ENCODE peak calls at places on chromosomes 11 and 22, in six cellular contexts. P is sigmoid colon, R is esophagus muscularis mucosa, O is GM12878, X is suprapubic skin, Q is transverse colon. L is an unnamed sample.

GRCh38 chr22:29951675-29952413 is 68.9 kb downstream of the MTMR3 start:
- DNase-seq in P (no peak), R (no peak), O (no peak), X (no peak), Q (no peak), L (no peak)

GRCh38 chr11:80432051-80432450 is 991.2 kb upstream of the TENM4 start:
- DNase-seq in P (no peak), R (no peak), O (no peak), X (no peak), Q (no peak), L (no peak)

GRCh38 chr22:36811094-36811797 is 5.6 kb downstream of the PVALB start:
- DNase-seq in P (no peak), R (no peak), O (no peak), X (no peak), Q (no peak), L (no peak)

GRCh38 chr11:68997124-68997994 is 15.7 kb downstream of the MRGPRF start:
- DNase-seq in P (peak; percentile 66), R (no peak), O (no peak), X (peak; percentile 66), Q (peak; percentile 5), L (no peak)

GRCh38 chr11:61645179-61645868 is 34.9 kb upstream of the DAGLA start:
- DNase-seq in P (no peak), R (no peak), O (no peak), X (no peak), Q (no peak), L (no peak)

GRCh38 chr11:123083623-123084029 is 21.7 kb upstream of the HSPA8 start:
- DNase-seq in P (peak; percentile 94), R (peak; percentile 95), O (no peak), X (peak; percentile 88), Q (peak; percentile 86), L (peak; percentile 90)

GRCh38 chr11:1371377-1371776 is 18.4 kb upstream of the BRSK2 start:
- DNase-seq in P (no peak), R (no peak), O (no peak), X (no peak), Q (no peak), L (no peak)

GRCh38 chr11:61542024-61542461 is 33.5 kb downstream of the LRRC10B start:
- DNase-seq in P (no peak), R (no peak), O (no peak), X (no peak), Q (no peak), L (peak; percentile 58)

GRCh38 chr11:64219354-64219684 is 6.7 kb downstream of the TRPT1 start:
- DNase-seq in P (no peak), R (no peak), O (no peak), X (no peak), Q (no peak), L (no peak)

GRCh38 chr11:79493555-79494171 is 52.8 kb upstream of the TENM4 start:
- DNase-seq in P (peak; percentile 82), R (no peak), O (no peak), X (peak; percentile 81), Q (peak; percentile 70), L (peak; percentile 77)

GRCh38 chr22:22432937-22433336 is 75.6 kb downstream of the ZNF280B start:
- DNase-seq in P (no peak), R (no peak), O (no peak), X (no peak), Q (no peak), L (no peak)

GRCh38 chr11:128610765-128611617 is 23.6 kb upstream of the ETS1 start:
- DNase-seq in P (no peak), R (peak; percentile 87), O (peak; percentile 93), X (no peak), Q (peak; percentile 77), L (no peak)

GRCh38 chr11:92269021-92269420 is 44.4 kb downstream of the FAT3 start:
- DNase-seq in P (no peak), R (no peak), O (no peak), X (no peak), Q (no peak), L (no peak)

GRCh38 chr11:16605440-16605970 is 132.9 kb upstream of the C11orf58 start:
- DNase-seq in P (no peak), R (no peak), O (no peak), X (no peak), Q (peak; percentile 22), L (peak; percentile 20)

GRCh38 chr11:129788278-129788677 is 27.4 kb upstream of the TMEM45B start:
- DNase-seq in P (no peak), R (no peak), O (no peak), X (no peak), Q (no peak), L (no peak)

GRCh38 chr11:6544921-6545850 is 48.1 kb downstream of the DNHD1 start:
- DNase-seq in P (no peak), R (peak; percentile 74), O (no peak), X (no peak), Q (no peak), L (no peak)

GRCh38 chr22:31530816-31531180 is 34.5 kb downstream of the SFI1 start:
- DNase-seq in P (no peak), R (no peak), O (no peak), X (no peak), Q (no peak), L (no peak)

GRCh38 chr22:49586873-49587272 is 240.8 kb downstream of the BRD1 start:
- DNase-seq in P (peak; percentile 53), R (no peak), O (no peak), X (no peak), Q (peak; percentile 5), L (no peak)

GRCh38 chr11:78857688-78858087 is 283.0 kb upstream of the NARS2 start:
- DNase-seq in P (no peak), R (no peak), O (no peak), X (no peak), Q (no peak), L (no peak)

GRCh38 chr22:40628354-40629042 is 8.0 kb downstream of the MRTFA start:
- DNase-seq in P (no peak), R (no peak), O (peak; percentile 57), X (no peak), Q (no peak), L (no peak)

GRCh38 chr22:46574993-46575914 is 37.8 kb upstream of the CELSR1 start:
- DNase-seq in P (peak; percentile 65), R (no peak), O (no peak), X (no peak), Q (peak; percentile 71), L (no peak)

GRCh38 chr11:76008474-76008873 is 193.5 kb downstream of the UVRAG start:
- DNase-seq in P (no peak), R (no peak), O (no peak), X (no peak), Q (no peak), L (no peak)

GRCh38 chr11:73233211-73233610 is 15.1 kb downstream of the P2RY2 start:
- DNase-seq in P (peak; percentile 39), R (no peak), O (no peak), X (peak; percentile 40), Q (no peak), L (no peak)

GRCh38 chr11:69620663-69621290 is 20.2 kb upstream of the CCND1 start:
- DNase-seq in P (no peak), R (no peak), O (no peak), X (peak; percentile 3), Q (no peak), L (no peak)

GRCh38 chr22:43039800-43040199 is 24.9 kb upstream of the PACSIN2 start:
- DNase-seq in P (no peak), R (no peak), O (no peak), X (no peak), Q (no peak), L (no peak)

GRCh38 chr11:129996113-129996870 is 6.3 kb downstream of the PRDM10 start:
- DNase-seq in P (peak; percentile 75), R (no peak), O (no peak), X (no peak), Q (no peak), L (no peak)

GRCh38 chr11:101863361-101863760 is 51.4 kb upstream of the CEP126 start:
- DNase-seq in P (no peak), R (no peak), O (no peak), X (no peak), Q (no peak), L (no peak)

GRCh38 chr11:72848846-72849466 is 34.7 kb downstream of the ATG16L2 start:
- DNase-seq in P (no peak), R (no peak), O (no peak), X (no peak), Q (no peak), L (peak; percentile 34)

GRCh38 chr22:44157916-44158618 is 22.7 kb upstream of the PARVG start:
- DNase-seq in P (no peak), R (no peak), O (no peak), X (no peak), Q (no peak), L (no peak)
- H3K36me3 ChIP-seq in P (no peaks in the 10 kb centered on the region), R (no peaks in the 10 kb centered on the region), O (peaks cover 7% of the 10 kb centered on the region), X (peaks cover 11% of the 10 kb centered on the region), Q (no peaks in the 10 kb centered on the region), L (no peaks in the 10 kb centered on the region)

GRCh38 chr11:45995342-45995734 is 72.9 kb downstream of the LARGE2 start:
- DNase-seq in P (no peak), R (no peak), O (no peak), X (no peak), Q (no peak), L (no peak)
- TF ChIP-seq EP300 in P (no peak), R (no peak), O (no peak), X (no peak), Q (no peak), L (no peak)

GRCh38 chr22:38730411-38730871 is 24.7 kb downstream of the GTPBP1 start:
- DNase-seq in P (no peak), R (no peak), O (no peak), X (no peak), Q (no peak), L (no peak)
- H3K36me3 ChIP-seq in P (peaks cover 50% of the 10 kb centered on the region), R (peaks cover 57% of the 10 kb centered on the region), O (peaks cover 69% of the 10 kb centered on the region), X (peaks cover 77% of the 10 kb centered on the region), Q (peaks cover 50% of the 10 kb centered on the region), L (no peaks in the 10 kb centered on the region)

GRCh38 chr22:19715286-19715939 is 1.1 kb downstream of the SEPTIN5 start:
- DNase-seq in P (no peak), R (no peak), O (no peak), X (no peak), Q (no peak), L (peak; percentile 36)

GRCh38 chr22:19714320-19715252 is at the start of gene SEPTIN5:
- DNase-seq in P (no peak), R (no peak), O (no peak), X (no peak), Q (no peak), L (no peak)

GRCh38 chr22:19716041-19716828 is 1.9 kb downstream of the SEPTIN5 start:
- DNase-seq in P (no peak), R (no peak), O (no peak), X (no peak), Q (no peak), L (no peak)

GRCh38 chr22:19713228-19713627 is 1.1 kb upstream of the SEPTIN5 start:
- DNase-seq in P (no peak), R (no peak), O (no peak), X (no peak), Q (no peak), L (peak; percentile 29)

DNA sequence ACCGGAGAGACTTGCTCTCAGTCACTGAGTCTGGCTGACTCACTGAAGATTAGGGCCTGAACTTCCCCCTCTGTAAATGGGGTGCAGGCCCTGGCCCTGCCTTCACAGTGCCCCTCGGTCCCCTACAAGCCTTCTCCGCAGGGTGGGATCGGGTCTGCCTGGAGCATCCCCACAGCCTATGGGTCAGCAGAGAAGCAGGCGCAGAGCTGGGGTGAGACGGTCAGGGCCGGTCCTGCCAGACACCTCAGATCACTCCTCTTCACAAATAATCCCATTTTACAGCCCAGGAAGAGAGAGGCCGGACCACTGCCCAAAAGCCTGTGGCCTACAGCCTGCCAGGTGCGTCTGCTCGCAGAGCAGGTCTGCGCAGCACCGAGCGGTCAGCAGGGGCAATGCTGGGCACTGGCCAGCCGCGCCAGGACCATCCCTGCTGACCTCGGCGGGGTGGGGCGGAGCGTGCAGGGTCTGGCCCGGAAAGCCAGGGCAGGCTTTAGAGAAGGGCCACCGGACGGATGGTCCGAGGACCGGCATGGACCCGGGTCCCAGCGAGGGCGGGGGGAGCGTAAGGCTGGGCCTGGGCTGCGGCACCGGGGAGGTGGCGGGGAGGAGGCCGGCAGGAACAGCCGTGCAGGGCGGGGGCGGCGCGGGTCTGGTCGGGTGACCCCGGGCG is 518 bp upstream of the SEPTIN5 start:
- DNase-seq in P (no peak), R (no peak), O (no peak), X (no peak), Q (no peak), L (no peak)
- TF ChIP-seq EP300 in P (no peak), R (no peak), O (no peak), X (no peak), Q (no peak), L (no peak)